ENCODE peak calls at places on chromosomes 11 and 22, in five cellular contexts. One of them, this sample, is unnamed.

GRCh38 chr11:88555829-88556202 is 218.3 kb upstream of the CTSC start:
- DNase-seq in ovary: no peak
- DNase-seq in spleen: no peak
- DNase-seq in choroid plexus epithelial cell: peak
- DNase-seq in BJ: peak
- DNase-seq in this sample: no peak

GRCh38 chr11:114877976-114878375 is 199.6 kb downstream of the NXPE2 start:
- DNase-seq in BJ: no peak
- DNase-seq in ovary: no peak
- DNase-seq in choroid plexus epithelial cell: no peak
- DNase-seq in spleen: no peak
- DNase-seq in this sample: no peak

GRCh38 chr11:62974848-62975522 is 9.8 kb downstream of the SLC22A6 start:
- DNase-seq in spleen: no peak
- DNase-seq in ovary: no peak
- DNase-seq in BJ: no peak
- DNase-seq in choroid plexus epithelial cell: peak
- DNase-seq in this sample: peak

GRCh38 chr22:27726726-27727449 is 74.7 kb downstream of the MN1 start:
- DNase-seq in choroid plexus epithelial cell: peak
- DNase-seq in BJ: peak
- DNase-seq in spleen: no peak
- DNase-seq in ovary: peak
- DNase-seq in this sample: peak

GRCh38 chr11:1373536-1374214 is 16.1 kb upstream of the BRSK2 start:
- DNase-seq in BJ: no peak
- DNase-seq in ovary: no peak
- DNase-seq in spleen: no peak
- DNase-seq in choroid plexus epithelial cell: peak
- DNase-seq in this sample: no peak

GRCh38 chr11:64661146-64661545 is 61.9 kb downstream of the NRXN2 start:
- DNase-seq in ovary: no peak
- DNase-seq in BJ: no peak
- DNase-seq in choroid plexus epithelial cell: no peak
- DNase-seq in spleen: no peak
- DNase-seq in this sample: peak

GRCh38 chr22:31846161-31847115 is 92.6 kb downstream of the DEPDC5 start:
- DNase-seq in spleen: no peak
- DNase-seq in BJ: no peak
- DNase-seq in ovary: no peak
- DNase-seq in choroid plexus epithelial cell: peak
- DNase-seq in this sample: peak

GRCh38 chr11:78698612-78699011 is 123.9 kb upstream of the NARS2 start:
- DNase-seq in choroid plexus epithelial cell: peak
- DNase-seq in BJ: no peak
- DNase-seq in spleen: no peak
- DNase-seq in ovary: no peak
- DNase-seq in this sample: peak

GRCh38 chr11:104905271-104905670 is 7.0 kb upstream of the CASP12 start:
- DNase-seq in ovary: no peak
- DNase-seq in choroid plexus epithelial cell: no peak
- DNase-seq in spleen: no peak
- DNase-seq in BJ: no peak
- DNase-seq in this sample: no peak

GRCh38 chr11:47523491-47524199 is 29.3 kb downstream of the CELF1 start:
- DNase-seq in spleen: no peak
- DNase-seq in BJ: peak
- DNase-seq in choroid plexus epithelial cell: peak
- DNase-seq in ovary: peak
- DNase-seq in this sample: peak

GRCh38 chr22:22855617-22856308 is 31.9 kb upstream of the IGLL5 start:
- DNase-seq in spleen: no peak
- DNase-seq in BJ: no peak
- DNase-seq in choroid plexus epithelial cell: peak
- DNase-seq in ovary: no peak
- DNase-seq in this sample: peak
- TF ChIP-seq CTCF in spleen: peak
- TF ChIP-seq CTCF in BJ: peak
- TF ChIP-seq CTCF in choroid plexus epithelial cell: peak
- TF ChIP-seq CTCF in ovary: no peak
- TF ChIP-seq CTCF in this sample: peak

GRCh38 chr11:134120921-134121526 is 52.2 kb downstream of the JAM3 start:
- DNase-seq in ovary: peak
- DNase-seq in choroid plexus epithelial cell: peak
- DNase-seq in spleen: no peak
- DNase-seq in BJ: no peak
- DNase-seq in this sample: peak

GRCh38 chr11:134126197-134126822 is 57.4 kb downstream of the JAM3 start:
- DNase-seq in spleen: no peak
- DNase-seq in BJ: peak
- DNase-seq in ovary: no peak
- DNase-seq in choroid plexus epithelial cell: peak
- DNase-seq in this sample: peak

GRCh38 chr11:134120143-134120850 is 51.4 kb downstream of the JAM3 start:
- DNase-seq in ovary: peak
- DNase-seq in choroid plexus epithelial cell: peak
- DNase-seq in spleen: no peak
- DNase-seq in BJ: peak
- DNase-seq in this sample: peak

GRCh38 chr11:134125507-134125906 is 56.6 kb downstream of the JAM3 start:
- DNase-seq in choroid plexus epithelial cell: no peak
- DNase-seq in ovary: no peak
- DNase-seq in spleen: no peak
- DNase-seq in BJ: no peak
- DNase-seq in this sample: no peak

GRCh38 chr11:134124660-134125451 is 56.0 kb downstream of the JAM3 start:
- DNase-seq in ovary: peak
- DNase-seq in BJ: no peak
- DNase-seq in choroid plexus epithelial cell: no peak
- DNase-seq in spleen: peak
- DNase-seq in this sample: peak
- TF ChIP-seq CTCF in ovary: no peak
- TF ChIP-seq CTCF in BJ: no peak
- TF ChIP-seq CTCF in choroid plexus epithelial cell: no peak
- TF ChIP-seq CTCF in spleen: no peak
- TF ChIP-seq CTCF in this sample: no peak

GRCh38 chr22:19981171-19981960 is 35.3 kb downstream of the ARVCF start:
- DNase-seq in BJ: no peak
- DNase-seq in spleen: peak
- DNase-seq in ovary: no peak
- DNase-seq in choroid plexus epithelial cell: no peak
- DNase-seq in this sample: no peak
- TF ChIP-seq CTCF in BJ: no peak
- TF ChIP-seq CTCF in spleen: no peak
- TF ChIP-seq CTCF in ovary: no peak
- TF ChIP-seq CTCF in choroid plexus epithelial cell: no peak
- TF ChIP-seq CTCF in this sample: no peak

DNA sequence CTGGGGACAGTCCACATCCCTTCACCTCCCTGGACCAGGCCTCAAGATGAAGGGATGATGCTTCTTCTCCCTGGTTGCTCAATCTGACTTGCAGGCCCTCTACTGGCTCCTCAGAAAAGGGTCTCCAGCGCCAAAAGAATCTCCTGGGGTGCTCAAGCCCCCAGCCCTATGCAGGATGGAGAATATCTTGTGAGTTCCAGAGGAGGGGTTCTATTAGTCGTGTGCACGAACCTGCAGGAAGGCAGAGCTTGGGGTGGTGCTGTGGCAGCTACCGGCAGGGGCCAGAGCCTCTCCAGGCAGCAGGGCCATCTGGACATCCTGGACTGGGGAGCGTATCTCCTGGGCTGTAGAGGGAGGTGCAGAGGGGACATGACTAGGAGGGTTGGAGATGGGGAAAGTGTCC is 1339.5 kb downstream of the BRD1 start:
- DNase-seq in choroid plexus epithelial cell: no peak
- DNase-seq in ovary: no peak
- DNase-seq in spleen: peak
- DNase-seq in BJ: no peak
- DNase-seq in this sample: no peak
- TF ChIP-seq CTCF in choroid plexus epithelial cell: peak
- TF ChIP-seq CTCF in ovary: no peak
- TF ChIP-seq CTCF in spleen: no peak
- TF ChIP-seq CTCF in BJ: peak
- TF ChIP-seq CTCF in this sample: peak

DNA sequence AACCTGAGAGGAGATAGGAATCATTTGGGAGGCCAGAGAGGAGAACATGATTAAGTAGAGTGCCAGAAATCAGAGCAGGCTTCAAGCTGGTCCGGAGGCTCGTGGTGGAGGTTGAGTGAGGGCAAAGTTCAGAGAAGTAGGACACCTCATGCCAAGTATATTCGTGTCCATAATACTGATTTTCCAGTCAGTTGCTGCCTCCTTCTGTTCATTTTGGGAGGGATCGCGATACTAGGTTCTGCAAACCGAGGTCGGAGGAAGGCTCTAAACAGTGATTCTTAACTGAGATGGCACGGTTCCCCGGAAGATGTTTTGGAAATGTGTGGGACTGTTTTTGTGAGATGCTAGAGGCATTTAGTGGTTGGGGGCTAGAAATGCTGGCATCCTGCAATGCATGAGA is 13.6 kb upstream of the CD3E start:
- DNase-seq in choroid plexus epithelial cell: peak
- DNase-seq in spleen: no peak
- DNase-seq in BJ: no peak
- DNase-seq in ovary: no peak
- DNase-seq in this sample: no peak
- TF ChIP-seq CTCF in choroid plexus epithelial cell: peak
- TF ChIP-seq CTCF in spleen: peak
- TF ChIP-seq CTCF in BJ: no peak
- TF ChIP-seq CTCF in ovary: no peak
- TF ChIP-seq CTCF in this sample: no peak

GRCh38 chr11:103863497-103863896 is 172.9 kb upstream of the DDI1 start:
- DNase-seq in BJ: no peak
- DNase-seq in ovary: no peak
- DNase-seq in spleen: no peak
- DNase-seq in choroid plexus epithelial cell: peak
- DNase-seq in this sample: peak

GRCh38 chr11:103867481-103867880 is 169.0 kb upstream of the DDI1 start:
- DNase-seq in choroid plexus epithelial cell: no peak
- DNase-seq in BJ: no peak
- DNase-seq in spleen: no peak
- DNase-seq in ovary: no peak
- DNase-seq in this sample: no peak

GRCh38 chr11:103862049-103862826 is 174.2 kb upstream of the DDI1 start:
- DNase-seq in BJ: no peak
- DNase-seq in choroid plexus epithelial cell: no peak
- DNase-seq in ovary: no peak
- DNase-seq in spleen: no peak
- DNase-seq in this sample: no peak

DNA sequence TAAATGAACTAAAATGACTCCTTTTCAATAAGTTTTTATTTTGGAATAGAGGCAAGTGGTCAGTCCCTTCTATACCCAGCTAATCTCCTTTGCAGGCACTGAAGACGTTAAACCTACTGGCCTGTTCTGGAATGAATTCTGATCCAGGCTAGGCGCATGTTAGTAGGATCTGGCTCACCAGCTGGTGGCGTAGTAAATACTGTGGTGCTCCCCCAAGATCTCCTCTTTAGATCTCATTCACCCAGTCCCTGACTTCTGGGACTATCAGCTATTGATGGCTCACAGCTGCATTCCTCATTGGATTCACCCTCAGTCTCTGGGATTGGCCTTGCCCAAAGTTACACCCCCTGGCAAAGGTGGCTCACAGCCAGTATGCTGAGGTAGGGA is 173.6 kb upstream of the DDI1 start:
- DNase-seq in ovary: no peak
- DNase-seq in spleen: no peak
- DNase-seq in BJ: no peak
- DNase-seq in choroid plexus epithelial cell: no peak
- DNase-seq in this sample: no peak
- TF ChIP-seq CTCF in ovary: no peak
- TF ChIP-seq CTCF in spleen: no peak
- TF ChIP-seq CTCF in BJ: no peak
- TF ChIP-seq CTCF in choroid plexus epithelial cell: no peak
- TF ChIP-seq CTCF in this sample: no peak